ENCODE peak calls at places on chromosome 20, in seven cellular contexts. L is foreskin fibroblast, G is NCI-H2171, H is NCI-H460, B is WTC11, W is amniotic stem cell, M is kidney glomerular epithelial cell. S is an unnamed sample.

GRCh38 chr20:6566821-6567220 is 200.7 kb upstream of the BMP2 start:
- DNase-seq in L (peak), G (no peak), H (no peak), M (peak), B (no peak), W (peak), S (no peak)

GRCh38 chr20:61510778-61511330 is 258.8 kb downstream of the CDH4 start:
- DNase-seq in W (no peak), L (no peak), H (no peak), B (no peak), G (no peak), M (no peak), S (no peak)

GRCh38 chr20:57582432-57583288 is 21.8 kb downstream of the PCK1 start:
- DNase-seq in M (no peak), L (no peak), B (peak), W (peak), G (no peak), H (no peak), S (no peak)

GRCh38 chr20:34904202-34904621 is 27.8 kb downstream of the ACSS2 start:
- DNase-seq in B (no peak), H (no peak), L (peak), G (no peak), W (no peak), M (no peak), S (no peak)

GRCh38 chr20:32232487-32232886 is 24.8 kb downstream of the POFUT1 start:
- DNase-seq in M (no peak), H (no peak), L (no peak), W (no peak), G (no peak), B (no peak), S (no peak)

GRCh38 chr20:47572105-47572729 is 70.5 kb downstream of the NCOA3 start:
- DNase-seq in B (no peak), M (no peak), H (no peak), G (no peak), L (no peak), W (no peak), S (no peak)

GRCh38 chr20:56698749-56699148 is 69.6 kb downstream of the TFAP2C start:
- DNase-seq in B (no peak), W (no peak), L (no peak), M (no peak), G (no peak), H (no peak), S (no peak)

GRCh38 chr20:36584018-36584481 is 10.7 kb downstream of the TGIF2 start:
- DNase-seq in M (no peak), W (no peak), G (no peak), H (no peak), L (no peak), B (no peak), S (no peak)

GRCh38 chr20:14062786-14063185 is 67.5 kb downstream of the MACROD2 start:
- DNase-seq in L (peak), B (no peak), G (no peak), W (no peak), H (no peak), M (peak), S (no peak)

GRCh38 chr20:33277471-33278441 is 5.3 kb upstream of the BPIFB1 start:
- DNase-seq in H (no peak), L (no peak), G (peak), W (no peak), M (no peak), B (no peak), S (no peak)

GRCh38 chr20:22529150-22530019 is 55.0 kb downstream of the FOXA2 start:
- DNase-seq in M (no peak), G (no peak), W (no peak), B (no peak), H (no peak), L (no peak), S (no peak)

GRCh38 chr20:36402708-36403107 is 96.6 kb downstream of the DLGAP4 start:
- DNase-seq in B (no peak), G (no peak), M (no peak), W (no peak), H (no peak), L (no peak), S (no peak)

GRCh38 chr20:62711703-62712101 is 3.1 kb downstream of the NTSR1 start:
- DNase-seq in H (no peak), L (no peak), W (no peak), M (no peak), G (peak), B (no peak), S (no peak)

GRCh38 chr20:63627700-63628245 is 872 bp upstream of the GMEB2 start:
- DNase-seq in M (no peak), W (no peak), L (no peak), H (no peak), G (no peak), B (no peak), S (no peak)